ENCODE peak calls at places on chromosome 5, in ten cellular contexts. R, V, X, D, Z, E, T, K, C and U are unnamed samples.

GRCh38 chr5:86684222-86684621 is 66.5 kb downstream of the COX7C start:
- DNase-seq in X (peak), E (no peak), D (no peak), K (no peak), T (no peak), C (no peak), V (no peak), R (no peak), Z (peak), U (no peak)

GRCh38 chr5:159341145-159341544 is 10.9 kb upstream of the IL12B start:
- DNase-seq in T (no peak), D (no peak), X (no peak), R (no peak), Z (no peak), K (no peak), V (no peak), C (no peak), E (no peak), U (no peak)

GRCh38 chr5:159533197-159533596 is 202.9 kb upstream of the IL12B start:
- DNase-seq in X (peak), C (no peak), D (no peak), K (no peak), R (no peak), V (no peak), T (no peak), Z (peak), E (no peak), U (no peak)

GRCh38 chr5:170572453-170572852 is 68.6 kb downstream of the KCNIP1 start:
- DNase-seq in R (no peak), E (no peak), X (no peak), K (no peak), D (no peak), Z (no peak), T (no peak), C (peak), V (no peak), U (peak)

GRCh38 chr5:15383469-15383868 is 116.5 kb upstream of the FBXL7 start:
- DNase-seq in Z (peak), V (no peak), T (no peak), E (no peak), D (no peak), K (no peak), X (peak), R (no peak), C (no peak), U (no peak)

GRCh38 chr5:108061941-108062340 is 320.0 kb downstream of the FBXL17 start:
- DNase-seq in X (peak), Z (no peak), C (no peak), T (no peak), R (no peak), E (no peak), K (no peak), V (peak), D (no peak), U (no peak)

GRCh38 chr5:35857004-35857345 is 284 bp downstream of the IL7R start:
- DNase-seq in R (no peak), D (no peak), E (no peak), K (no peak), C (no peak), Z (no peak), X (no peak), V (no peak), T (no peak), U (no peak)

GRCh38 chr5:157915638-157916037 is 56.7 kb upstream of the CLINT1 start:
- DNase-seq in K (no peak), T (no peak), D (no peak), Z (peak), V (no peak), C (peak), R (peak), X (peak), E (no peak), U (no peak)

GRCh38 chr5:123807177-123807900 is 295.4 kb downstream of the CSNK1G3 start:
- DNase-seq in Z (no peak), K (no peak), V (no peak), T (no peak), C (no peak), E (no peak), D (no peak), X (no peak), R (no peak), U (no peak)

GRCh38 chr5:172788771-172789686 is 18.0 kb upstream of the DUSP1 start:
- DNase-seq in T (no peak), E (no peak), R (peak), Z (no peak), C (peak), X (no peak), V (no peak), K (no peak), D (no peak), U (peak)

GRCh38 chr5:68953151-68953884 is 140.5 kb upstream of the SLC30A5 start:
- DNase-seq in V (peak), D (no peak), K (no peak), E (no peak), X (no peak), R (no peak), C (no peak), T (no peak), Z (no peak), U (no peak)

GRCh38 chr5:53478411-53479044 is 1.9 kb upstream of the FST start:
- DNase-seq in X (peak), D (no peak), E (peak), C (peak), T (peak), R (peak), Z (peak), V (no peak), K (no peak), U (peak)

GRCh38 chr5:146400206-146400605 is 46.9 kb upstream of the TCERG1 start:
- DNase-seq in K (no peak), Z (no peak), X (no peak), V (no peak), E (no peak), R (no peak), C (no peak), T (no peak), D (no peak), U (no peak)

GRCh38 chr5:179194201-179194910 is 134.2 kb downstream of the ZNF354C start:
- DNase-seq in C (no peak), R (peak), E (no peak), V (no peak), T (no peak), K (no peak), Z (no peak), X (no peak), D (no peak), U (no peak)

GRCh38 chr5:149618581-149619248 is 37.4 kb downstream of the ARHGEF37 start:
- DNase-seq in R (peak), X (peak), K (no peak), V (no peak), Z (peak), D (no peak), T (peak), C (peak), E (peak), U (peak)

GRCh38 chr5:138974227-138975063 is 99.3 kb upstream of the LRRTM2 start:
- DNase-seq in E (no peak), V (no peak), Z (peak), R (no peak), T (no peak), C (peak), K (no peak), D (no peak), X (peak), U (no peak)

GRCh38 chr5:88662801-88663360 is 220.1 kb downstream of the MEF2C start:
- DNase-seq in T (no peak), D (no peak), C (no peak), E (no peak), V (no peak), Z (no peak), K (no peak), X (no peak), R (no peak), U (no peak)

GRCh38 chr5:106127341-106127781 is 1543.4 kb downstream of the EFNA5 start:
- DNase-seq in V (no peak), R (no peak), D (no peak), X (peak), T (no peak), K (no peak), Z (no peak), E (no peak), C (no peak), U (no peak)
- TF ChIP-seq CTCF in V (no peak), R (no peak), D (no peak), X (peak), T (no peak), K (no peak), Z (no peak), E (no peak), C (no peak), U (no peak)

GRCh38 chr5:73363911-73364730 is 84.5 kb downstream of the FOXD1 start:
- DNase-seq in C (no peak), D (no peak), T (no peak), R (no peak), Z (no peak), X (peak), E (no peak), V (peak), K (peak), U (no peak)
- TF ChIP-seq CTCF in C (no peak), D (no peak), T (no peak), R (no peak), Z (peak), X (peak), E (no peak), V (peak), K (peak), U (no peak)

GRCh38 chr5:125274938-125275759 is 528.7 kb upstream of the ZNF608 start:
- DNase-seq in X (peak), E (no peak), D (no peak), C (no peak), T (no peak), R (no peak), K (no peak), Z (peak), V (no peak), U (no peak)

GRCh38 chr5:125274211-125274610 is 527.8 kb upstream of the ZNF608 start:
- DNase-seq in X (no peak), V (no peak), E (no peak), K (no peak), Z (peak), R (no peak), C (no peak), T (no peak), D (no peak), U (no peak)

GRCh38 chr5:125278711-125279110 is 532.3 kb upstream of the ZNF608 start:
- DNase-seq in K (no peak), Z (no peak), X (no peak), E (no peak), D (no peak), T (no peak), C (no peak), R (no peak), V (no peak), U (no peak)

GRCh38 chr5:125277494-125278154 is 531.2 kb upstream of the ZNF608 start:
- DNase-seq in T (peak), E (no peak), V (peak), Z (peak), X (peak), R (no peak), D (no peak), K (peak), C (no peak), U (no peak)

DNA sequence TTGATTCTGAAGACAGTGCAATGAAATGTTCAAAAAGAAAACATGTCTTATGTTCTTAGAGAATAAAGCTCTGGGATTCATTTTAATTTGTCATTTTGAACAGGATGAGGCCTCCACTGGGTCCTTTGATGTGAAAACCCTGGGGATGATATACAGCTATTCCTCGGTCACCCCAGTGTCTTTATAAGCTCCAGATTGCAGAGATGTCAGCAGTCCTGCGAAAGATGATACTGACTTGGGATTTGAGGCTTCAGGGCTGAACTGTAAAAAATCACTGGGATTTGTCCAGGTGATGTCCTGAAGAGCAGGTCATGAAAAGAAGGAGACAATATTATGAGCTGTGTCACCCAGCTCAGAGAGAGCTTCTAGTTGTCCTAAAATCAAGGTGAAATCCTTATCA is 529.7 kb upstream of the ZNF608 start:
- DNase-seq in D (no peak), V (no peak), Z (no peak), R (no peak), T (no peak), C (no peak), K (no peak), E (no peak), X (no peak), U (no peak)
- TF ChIP-seq CTCF in D (no peak), V (no peak), Z (no peak), R (no peak), T (no peak), C (no peak), K (no peak), E (no peak), X (no peak), U (no peak)

DNA sequence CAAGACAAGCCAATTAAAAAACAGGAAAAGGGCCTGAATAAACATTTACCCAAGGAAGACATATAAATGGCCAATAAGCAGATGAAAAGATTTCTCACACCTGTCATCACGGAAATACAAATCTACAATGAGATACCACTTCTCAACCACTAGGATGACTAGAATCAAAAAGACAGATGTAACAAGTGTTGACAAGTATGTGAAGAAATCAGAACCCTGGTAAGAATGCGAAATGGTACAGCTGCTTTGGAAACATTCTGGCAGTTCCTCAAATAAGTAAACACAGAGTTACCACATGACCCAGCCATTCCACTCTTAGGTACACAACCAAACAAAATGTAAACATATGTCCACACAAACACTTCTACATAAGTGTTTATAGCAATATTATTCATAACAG is 32.5 kb downstream of the LEAP2 start:
- DNase-seq in Z (no peak), C (peak), K (no peak), X (peak), V (no peak), E (no peak), R (no peak), T (no peak), D (no peak), U (no peak)
- TF ChIP-seq CTCF in Z (no peak), C (no peak), K (no peak), X (peak), V (no peak), E (peak), R (peak), T (no peak), D (no peak), U (no peak)

GRCh38 chr5:129906177-129906887 is 2.1 kb downstream of the CHSY3 start:
- DNase-seq in T (no peak), R (no peak), E (peak), X (peak), C (peak), D (no peak), Z (peak), K (no peak), V (no peak), U (no peak)
- TF ChIP-seq CTCF in T (no peak), R (no peak), E (no peak), X (peak), C (no peak), D (no peak), Z (peak), K (peak), V (peak), U (no peak)

DNA sequence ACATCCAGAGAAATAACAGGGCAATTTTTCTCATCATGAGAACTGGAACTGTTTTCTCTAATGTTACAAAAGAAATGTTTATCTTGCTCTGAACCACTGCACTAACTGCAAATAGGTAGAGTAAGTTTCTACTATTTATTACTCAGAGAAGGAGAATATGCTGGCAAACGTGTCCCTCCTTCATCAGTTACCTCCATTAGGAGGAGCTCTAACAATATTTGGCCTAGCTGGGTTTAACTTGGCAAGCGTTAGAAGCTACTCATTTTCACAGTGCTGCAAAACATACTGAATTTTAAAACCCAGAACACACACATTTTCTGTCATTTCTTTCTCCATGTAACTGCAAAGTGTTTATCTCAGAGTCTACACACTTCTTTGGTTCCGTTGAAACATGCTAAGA is 101.0 kb upstream of the GABRG2 start:
- DNase-seq in V (no peak), Z (no peak), R (no peak), X (no peak), C (peak), E (peak), T (no peak), K (no peak), D (no peak), U (no peak)
- TF ChIP-seq CTCF in V (no peak), Z (no peak), R (no peak), X (no peak), C (no peak), E (no peak), T (no peak), K (no peak), D (no peak), U (peak)

GRCh38 chr5:100505984-100506670 is 29.0 kb upstream of the FAM174A start:
- DNase-seq in C (no peak), Z (peak), X (peak), R (no peak), V (peak), E (no peak), T (no peak), K (peak), D (no peak), U (no peak)
- TF ChIP-seq CTCF in C (no peak), Z (peak), X (peak), R (no peak), V (no peak), E (no peak), T (no peak), K (no peak), D (no peak), U (no peak)

DNA sequence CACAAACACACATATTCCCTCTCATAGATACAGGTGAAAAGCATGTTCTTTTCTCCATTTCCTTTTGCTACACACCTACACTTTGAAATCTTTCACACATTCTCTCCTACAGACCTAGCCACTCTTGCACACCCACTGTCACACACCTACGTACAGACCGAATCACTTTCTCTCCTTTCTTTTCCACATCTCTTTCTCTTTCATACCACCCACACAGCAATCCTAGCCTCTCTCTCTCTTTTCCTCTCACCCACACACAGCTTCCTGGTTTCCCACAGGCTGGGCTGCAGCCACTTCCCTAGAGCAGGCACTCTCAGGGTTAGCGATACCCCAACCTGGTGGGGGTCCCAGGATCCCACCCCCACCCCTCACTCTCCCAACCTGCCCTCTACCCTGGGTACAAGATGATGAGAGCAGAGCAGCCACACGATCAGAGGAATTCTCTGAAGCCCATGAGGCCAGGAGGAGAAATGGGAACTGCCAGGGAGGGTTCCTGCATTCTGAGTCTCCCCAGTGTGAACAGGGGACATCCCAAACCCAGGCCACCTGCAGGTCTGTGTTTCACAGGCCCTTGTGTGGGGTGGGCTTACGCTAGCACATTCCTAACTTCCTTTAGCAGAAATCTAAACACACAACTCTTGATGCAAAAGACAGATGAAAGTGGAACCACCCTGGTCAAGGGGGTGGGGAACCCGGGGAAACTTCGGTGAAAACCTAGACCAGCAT is 17.1 kb upstream of the SYNPO start:
- DNase-seq in R (peak), E (no peak), T (no peak), C (no peak), D (no peak), X (no peak), V (no peak), K (no peak), Z (no peak), U (peak)
- TF ChIP-seq CTCF in R (no peak), E (no peak), T (no peak), C (no peak), D (no peak), X (no peak), V (no peak), K (no peak), Z (no peak), U (no peak)

DNA sequence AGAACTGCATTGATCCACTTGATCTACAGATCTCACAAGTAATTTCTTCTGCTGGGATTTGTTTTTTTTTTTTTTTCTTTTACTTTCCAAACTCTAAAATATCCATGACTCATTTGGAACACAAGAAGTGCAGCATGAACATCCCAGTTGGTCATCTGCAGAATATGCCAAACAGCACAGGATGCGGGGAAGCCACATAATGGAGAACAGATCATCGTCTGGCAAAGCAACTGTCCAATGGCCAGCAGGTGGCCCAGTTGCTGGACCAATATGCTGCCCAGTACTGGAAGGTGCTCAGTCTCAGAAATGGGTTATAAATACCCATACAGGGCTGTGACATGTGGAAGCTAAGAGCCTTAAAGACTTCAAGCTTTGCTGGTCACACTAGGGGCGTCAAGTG is 221.3 kb upstream of the TAS2R1 start:
- DNase-seq in E (no peak), Z (peak), D (no peak), V (peak), R (no peak), T (peak), C (peak), X (peak), K (peak), U (no peak)
- TF ChIP-seq CTCF in E (peak), Z (peak), D (no peak), V (peak), R (no peak), T (peak), C (no peak), X (peak), K (peak), U (no peak)